ENCODE peak calls at places on chromosomes 16 and 17, in eight cellular contexts. One of them, this sample, is unnamed.
A peak's percentile ranks its signal among the peaks of the same experiment; 100 is the strongest.

GRCh38 chr16:66610111-66610820 is 5.8 kb downstream of the CMTM3 start:
- DNase-seq in OCI-LY7: no peak
- DNase-seq in hepatocyte: no peak
- DNase-seq in PC-3: no peak
- DNase-seq in neural progenitor cell: no peak
- DNase-seq in GM23338: no peak
- DNase-seq in SK-N-SH: no peak
- DNase-seq in HCT116: no peak
- DNase-seq in this sample: no peak

GRCh38 chr17:82848022-82848592 is 8.3 kb upstream of the ZNF750 start:
- DNase-seq in OCI-LY7: no peak
- DNase-seq in neural progenitor cell: no peak
- DNase-seq in PC-3: no peak
- DNase-seq in GM23338: no peak
- DNase-seq in hepatocyte: peak; percentile 50
- DNase-seq in HCT116: no peak
- DNase-seq in SK-N-SH: no peak
- DNase-seq in this sample: no peak

GRCh38 chr17:46877466-46877865 is 26.1 kb downstream of the WNT9B start:
- DNase-seq in GM23338: no peak
- DNase-seq in neural progenitor cell: no peak
- DNase-seq in HCT116: no peak
- DNase-seq in OCI-LY7: peak; percentile 35
- DNase-seq in SK-N-SH: no peak
- DNase-seq in hepatocyte: no peak
- DNase-seq in PC-3: no peak
- DNase-seq in this sample: no peak

GRCh38 chr17:45334231-45334630 is 17.4 kb upstream of the MAP3K14 start:
- DNase-seq in OCI-LY7: peak; percentile 65
- DNase-seq in SK-N-SH: no peak
- DNase-seq in hepatocyte: no peak
- DNase-seq in HCT116: no peak
- DNase-seq in GM23338: no peak
- DNase-seq in PC-3: no peak
- DNase-seq in neural progenitor cell: no peak
- DNase-seq in this sample: no peak

GRCh38 chr17:28648698-28649097 is 3.7 kb upstream of the BLTP2 start:
- DNase-seq in PC-3: no peak
- DNase-seq in GM23338: no peak
- DNase-seq in OCI-LY7: no peak
- DNase-seq in neural progenitor cell: no peak
- DNase-seq in hepatocyte: no peak
- DNase-seq in SK-N-SH: no peak
- DNase-seq in HCT116: no peak
- DNase-seq in this sample: no peak

GRCh38 chr17:56929362-56929969 is 15.6 kb upstream of the TRIM25 start:
- DNase-seq in PC-3: peak; percentile 42
- DNase-seq in SK-N-SH: no peak
- DNase-seq in HCT116: peak; percentile 39
- DNase-seq in hepatocyte: no peak
- DNase-seq in GM23338: peak; percentile 74
- DNase-seq in neural progenitor cell: peak; percentile 49
- DNase-seq in OCI-LY7: peak; percentile 57
- DNase-seq in this sample: no peak

GRCh38 chr16:709651-710499 is 4.3 kb upstream of the FBXL16 start:
- DNase-seq in neural progenitor cell: peak; percentile 83
- DNase-seq in GM23338: peak; percentile 79
- DNase-seq in PC-3: peak; percentile 54
- DNase-seq in OCI-LY7: no peak
- DNase-seq in hepatocyte: peak; percentile 71
- DNase-seq in HCT116: no peak
- DNase-seq in SK-N-SH: peak; percentile 91
- DNase-seq in this sample: no peak

GRCh38 chr16:71904239-71904638 is 8.9 kb downstream of the IST1 start:
- DNase-seq in neural progenitor cell: no peak
- DNase-seq in PC-3: no peak
- DNase-seq in GM23338: no peak
- DNase-seq in HCT116: no peak
- DNase-seq in hepatocyte: no peak
- DNase-seq in OCI-LY7: no peak
- DNase-seq in SK-N-SH: no peak
- DNase-seq in this sample: no peak

GRCh38 chr17:59121901-59122480 is 15.3 kb upstream of the TRIM37 start:
- DNase-seq in PC-3: no peak
- DNase-seq in GM23338: no peak
- DNase-seq in HCT116: no peak
- DNase-seq in hepatocyte: no peak
- DNase-seq in OCI-LY7: no peak
- DNase-seq in SK-N-SH: no peak
- DNase-seq in neural progenitor cell: no peak
- DNase-seq in this sample: no peak

GRCh38 chr17:44786551-44787081 is 27.8 kb downstream of the ADAM11 start:
- DNase-seq in SK-N-SH: no peak
- DNase-seq in hepatocyte: no peak
- DNase-seq in neural progenitor cell: no peak
- DNase-seq in OCI-LY7: no peak
- DNase-seq in GM23338: no peak
- DNase-seq in PC-3: no peak
- DNase-seq in HCT116: no peak
- DNase-seq in this sample: no peak

GRCh38 chr17:27565874-27566672 is 64.9 kb upstream of the LGALS9 start:
- DNase-seq in SK-N-SH: no peak
- DNase-seq in HCT116: no peak
- DNase-seq in OCI-LY7: no peak
- DNase-seq in GM23338: no peak
- DNase-seq in PC-3: no peak
- DNase-seq in neural progenitor cell: no peak
- DNase-seq in hepatocyte: no peak
- DNase-seq in this sample: no peak

GRCh38 chr17:75516619-75517276 is 420 bp downstream of the TSEN54 start:
- DNase-seq in OCI-LY7: peak; percentile 65
- DNase-seq in neural progenitor cell: peak; percentile 82
- DNase-seq in HCT116: no peak
- DNase-seq in SK-N-SH: no peak
- DNase-seq in GM23338: peak; percentile 46
- DNase-seq in hepatocyte: peak; percentile 73
- DNase-seq in PC-3: peak; percentile 21
- DNase-seq in this sample: peak; percentile 23

GRCh38 chr16:84124529-84125073 is 7.9 kb upstream of the MBTPS1 start:
- DNase-seq in neural progenitor cell: no peak
- DNase-seq in PC-3: no peak
- DNase-seq in hepatocyte: no peak
- DNase-seq in OCI-LY7: no peak
- DNase-seq in GM23338: no peak
- DNase-seq in HCT116: no peak
- DNase-seq in SK-N-SH: no peak
- DNase-seq in this sample: no peak

GRCh38 chr17:80103686-80104085 is 2.3 kb downstream of the GAA start:
- DNase-seq in PC-3: no peak
- DNase-seq in SK-N-SH: no peak
- DNase-seq in neural progenitor cell: no peak
- DNase-seq in OCI-LY7: no peak
- DNase-seq in GM23338: no peak
- DNase-seq in HCT116: no peak
- DNase-seq in hepatocyte: no peak
- DNase-seq in this sample: no peak

GRCh38 chr17:78367193-78367592 is 7.3 kb upstream of the SOCS3 start:
- DNase-seq in neural progenitor cell: no peak
- DNase-seq in SK-N-SH: no peak
- DNase-seq in PC-3: no peak
- DNase-seq in HCT116: no peak
- DNase-seq in OCI-LY7: no peak
- DNase-seq in hepatocyte: no peak
- DNase-seq in GM23338: no peak
- DNase-seq in this sample: no peak

GRCh38 chr17:78366109-78366848 is 6.4 kb upstream of the SOCS3 start:
- DNase-seq in neural progenitor cell: no peak
- DNase-seq in GM23338: peak; percentile 48
- DNase-seq in OCI-LY7: no peak
- DNase-seq in HCT116: no peak
- DNase-seq in PC-3: no peak
- DNase-seq in SK-N-SH: no peak
- DNase-seq in hepatocyte: no peak
- DNase-seq in this sample: no peak

GRCh38 chr17:78368348-78368747 is 8.5 kb upstream of the SOCS3 start:
- DNase-seq in OCI-LY7: no peak
- DNase-seq in PC-3: no peak
- DNase-seq in hepatocyte: no peak
- DNase-seq in HCT116: no peak
- DNase-seq in SK-N-SH: no peak
- DNase-seq in GM23338: no peak
- DNase-seq in neural progenitor cell: no peak
- DNase-seq in this sample: no peak

GRCh38 chr17:78364436-78365281 is 4.8 kb upstream of the SOCS3 start:
- DNase-seq in HCT116: no peak
- DNase-seq in OCI-LY7: no peak
- DNase-seq in hepatocyte: no peak
- DNase-seq in neural progenitor cell: peak; percentile 81
- DNase-seq in PC-3: no peak
- DNase-seq in SK-N-SH: no peak
- DNase-seq in GM23338: peak; percentile 59
- DNase-seq in this sample: no peak

DNA sequence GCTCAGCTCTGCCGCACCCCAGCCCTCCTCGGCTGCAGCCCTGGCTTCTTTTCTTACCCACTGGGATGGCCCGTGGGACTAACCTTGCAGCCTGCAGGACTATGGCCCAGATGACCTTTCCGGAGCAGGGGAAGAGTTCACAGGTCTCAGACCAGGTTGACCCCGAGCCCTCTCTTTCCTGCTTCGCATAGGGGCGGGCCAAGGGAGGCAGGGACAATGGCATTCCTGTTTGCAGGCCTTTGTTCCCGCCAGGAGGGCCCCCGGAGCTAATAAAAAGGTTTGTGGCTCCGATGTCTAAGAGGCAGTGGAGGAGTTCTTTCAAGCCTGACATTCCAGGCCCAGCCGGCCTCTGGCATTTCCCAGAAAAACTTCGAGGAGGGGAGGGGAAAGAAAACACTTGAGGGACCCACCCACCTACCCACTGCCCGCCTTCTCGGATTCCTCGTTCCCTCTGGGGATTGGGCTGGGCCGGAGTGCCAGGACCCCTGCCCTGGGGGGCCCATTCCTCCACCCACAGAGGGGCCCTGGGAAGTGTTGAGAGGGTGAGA is 5.8 kb upstream of the SOCS3 start:
- DNase-seq in SK-N-SH: no peak
- DNase-seq in OCI-LY7: no peak
- DNase-seq in HCT116: no peak
- DNase-seq in GM23338: peak; percentile 98
- DNase-seq in neural progenitor cell: peak; percentile 98
- DNase-seq in PC-3: no peak
- DNase-seq in hepatocyte: peak; percentile 72
- DNase-seq in this sample: no peak
- H3K4me3 ChIP-seq in SK-N-SH: no peak overlapping the region
- H3K4me3 ChIP-seq in OCI-LY7: no peak overlapping the region
- H3K4me3 ChIP-seq in HCT116: no peak overlapping the region
- H3K4me3 ChIP-seq in GM23338: peak overlapping the region; percentile 28
- H3K4me3 ChIP-seq in neural progenitor cell: peak overlapping the region; percentile 27
- H3K4me3 ChIP-seq in PC-3: no peak overlapping the region
- H3K4me3 ChIP-seq in hepatocyte: no peak overlapping the region
- H3K4me3 ChIP-seq in this sample: no peak overlapping the region

DNA sequence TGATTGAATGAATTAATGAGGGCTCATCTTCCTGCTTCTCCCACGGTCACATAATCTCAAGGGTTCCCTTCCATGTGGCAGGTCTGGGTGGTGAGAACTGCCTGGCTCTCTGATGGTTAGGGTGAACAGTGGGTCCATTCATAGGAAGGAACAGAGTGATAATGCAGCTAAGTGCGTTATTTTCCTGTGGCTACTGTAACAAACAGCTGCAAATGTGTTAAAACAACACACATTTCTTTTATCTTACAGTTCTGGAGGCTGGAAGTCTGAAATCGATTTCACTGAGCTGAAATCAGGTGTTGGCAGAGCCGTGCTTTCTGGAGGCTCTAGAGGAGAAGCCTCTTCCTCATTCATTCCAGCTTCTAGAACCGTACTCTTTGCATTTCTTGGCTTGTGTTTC is 95.3 kb downstream of the BMERB1 start:
- DNase-seq in PC-3: no peak
- DNase-seq in GM23338: no peak
- DNase-seq in neural progenitor cell: no peak
- DNase-seq in HCT116: no peak
- DNase-seq in SK-N-SH: no peak
- DNase-seq in OCI-LY7: no peak
- DNase-seq in hepatocyte: no peak
- DNase-seq in this sample: no peak
- TF ChIP-seq EZH2phosphoT487 in PC-3: no peak
- TF ChIP-seq EZH2phosphoT487 in GM23338: no peak
- TF ChIP-seq EZH2phosphoT487 in neural progenitor cell: no peak
- TF ChIP-seq EZH2phosphoT487 in HCT116: no peak
- TF ChIP-seq EZH2phosphoT487 in SK-N-SH: no peak
- TF ChIP-seq EZH2phosphoT487 in OCI-LY7: no peak
- TF ChIP-seq EZH2phosphoT487 in hepatocyte: no peak
- TF ChIP-seq EZH2phosphoT487 in this sample: no peak

DNA sequence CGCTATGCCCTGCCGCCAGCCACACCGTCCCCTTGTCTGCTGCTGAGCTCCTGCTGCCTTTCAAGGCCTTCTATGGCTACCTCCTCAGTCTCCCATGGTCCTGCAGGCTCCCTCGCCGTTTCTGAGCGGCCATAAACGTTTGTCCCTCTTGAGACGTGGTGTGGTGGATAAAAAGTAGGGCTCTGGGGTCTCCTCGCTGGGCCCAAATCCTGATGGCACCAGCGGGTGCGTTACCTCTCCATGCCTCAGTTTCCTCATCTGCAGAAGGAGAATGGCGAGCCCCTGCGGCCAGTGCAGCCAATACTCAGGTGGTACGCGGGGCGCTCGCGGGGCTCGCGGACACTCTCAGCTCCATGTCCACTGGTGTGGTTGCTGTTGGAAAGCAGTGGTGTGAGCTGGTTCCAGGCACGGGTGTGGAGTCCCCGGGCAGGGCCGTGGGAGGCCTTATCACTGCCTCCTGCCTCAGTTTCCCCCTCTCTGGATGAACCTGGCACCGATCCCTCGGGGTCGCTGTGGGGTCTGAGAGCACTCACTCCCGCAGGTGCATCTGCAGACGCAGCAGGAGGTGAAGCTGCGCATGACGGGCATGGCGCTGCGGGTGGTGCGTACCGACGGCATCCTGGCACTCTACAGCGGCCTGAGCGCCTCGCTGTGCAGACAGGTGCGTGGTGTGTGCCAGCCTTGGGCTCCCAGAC is 2.5 kb downstream of the SLC25A10 start:
- DNase-seq in GM23338: no peak
- DNase-seq in neural progenitor cell: no peak
- DNase-seq in OCI-LY7: no peak
- DNase-seq in SK-N-SH: no peak
- DNase-seq in HCT116: no peak
- DNase-seq in hepatocyte: no peak
- DNase-seq in PC-3: no peak
- DNase-seq in this sample: no peak
- H3K4me3 ChIP-seq in GM23338: no peak overlapping the region
- H3K4me3 ChIP-seq in neural progenitor cell: no peak overlapping the region
- H3K4me3 ChIP-seq in OCI-LY7: no peak overlapping the region
- H3K4me3 ChIP-seq in SK-N-SH: no peak overlapping the region
- H3K4me3 ChIP-seq in HCT116: no peak overlapping the region
- H3K4me3 ChIP-seq in hepatocyte: no peak overlapping the region
- H3K4me3 ChIP-seq in PC-3: peak overlapping the region; percentile 89
- H3K4me3 ChIP-seq in this sample: no peak overlapping the region

GRCh38 chr17:64187093-64187895 is 57.4 kb upstream of the ERN1 start:
- DNase-seq in GM23338: no peak
- DNase-seq in HCT116: no peak
- DNase-seq in OCI-LY7: no peak
- DNase-seq in SK-N-SH: no peak
- DNase-seq in hepatocyte: peak; percentile 56
- DNase-seq in neural progenitor cell: no peak
- DNase-seq in PC-3: no peak
- DNase-seq in this sample: no peak
- TF ChIP-seq EZH2phosphoT487 in GM23338: no peak
- TF ChIP-seq EZH2phosphoT487 in HCT116: no peak
- TF ChIP-seq EZH2phosphoT487 in OCI-LY7: no peak
- TF ChIP-seq EZH2phosphoT487 in SK-N-SH: no peak
- TF ChIP-seq EZH2phosphoT487 in hepatocyte: no peak
- TF ChIP-seq EZH2phosphoT487 in neural progenitor cell: no peak
- TF ChIP-seq EZH2phosphoT487 in PC-3: no peak
- TF ChIP-seq EZH2phosphoT487 in this sample: no peak

This sample was measured in MM.1S.